ENCODE peak calls at places on chromosomes 2 and 18, in six cellular contexts. I, K, U, L, M and F are unnamed samples.

GRCh38 chr18:60746491-60746890 is 373.9 kb upstream of the MC4R start:
- DNase-seq in I (no peak), K (no peak), U (no peak), L (no peak), M (no peak), F (no peak)

GRCh38 chr2:85741811-85742507 is 11.8 kb upstream of the ATOH8 start:
- DNase-seq in I (no peak), K (no peak), U (no peak), L (peak; percentile 90), M (peak; percentile 95), F (no peak)

GRCh38 chr2:100222844-100223243 is 80.5 kb upstream of the AFF3 start:
- DNase-seq in I (no peak), K (no peak), U (no peak), L (no peak), M (no peak), F (no peak)

GRCh38 chr2:168371273-168371992 is 84.6 kb upstream of the CERS6 start:
- DNase-seq in I (no peak), K (no peak), U (no peak), L (no peak), M (no peak), F (peak; percentile 70)

GRCh38 chr2:88003074-88003755 is 13.1 kb downstream of the RNU2-63P start:
- DNase-seq in I (no peak), K (no peak), U (peak; percentile 73), L (no peak), M (no peak), F (no peak)

GRCh38 chr2:233486778-233487552 is 79.6 kb downstream of the USP40 start:
- DNase-seq in I (no peak), K (peak; percentile 61), U (no peak), L (no peak), M (peak; percentile 70), F (no peak)

GRCh38 chr2:120012363-120012762 is 514 bp upstream of the EPB41L5 start:
- DNase-seq in I (no peak), K (no peak), U (no peak), L (no peak), M (no peak), F (no peak)

GRCh38 chr18:24831091-24831490 is 370.7 kb downstream of the HRH4 start:
- DNase-seq in I (no peak), K (no peak), U (no peak), L (no peak), M (no peak), F (no peak)

GRCh38 chr18:3494245-3494526 is 44.2 kb downstream of the TGIF1 start:
- DNase-seq in I (no peak), K (no peak), U (no peak), L (no peak), M (no peak), F (no peak)

GRCh38 chr2:200616193-200616592 is 30.4 kb downstream of the AOX1 start:
- DNase-seq in I (no peak), K (no peak), U (no peak), L (peak; percentile 51), M (no peak), F (no peak)

GRCh38 chr18:45161850-45162249 is 453.4 kb upstream of the SLC14A2 start:
- DNase-seq in I (no peak), K (no peak), U (no peak), L (no peak), M (no peak), F (peak; percentile 80)

GRCh38 chr2:219073413-219074129 is 12.8 kb upstream of the IHH start:
- DNase-seq in I (peak; percentile 88), K (peak; percentile 26), U (peak; percentile 98), L (no peak), M (peak; percentile 86), F (peak; percentile 68)

GRCh38 chr18:44796505-44797198 is 116.0 kb downstream of the SETBP1 start:
- DNase-seq in I (no peak), K (no peak), U (no peak), L (no peak), M (no peak), F (no peak)

GRCh38 chr2:195687320-195688086 is 30.5 kb downstream of the SLC39A10 start:
- DNase-seq in I (no peak), K (no peak), U (no peak), L (no peak), M (no peak), F (no peak)

GRCh38 chr18:59987102-59987501 is 87.3 kb downstream of the PMAIP1 start:
- DNase-seq in I (no peak), K (no peak), U (no peak), L (no peak), M (no peak), F (no peak)

GRCh38 chr2:163601377-163601776 is 134.4 kb downstream of the FIGN start:
- DNase-seq in I (no peak), K (peak; percentile 75), U (peak; percentile 55), L (no peak), M (no peak), F (no peak)

GRCh38 chr2:238652771-238653157 is 195.1 kb upstream of the TWIST2 start:
- DNase-seq in I (no peak), K (no peak), U (no peak), L (no peak), M (no peak), F (no peak)

GRCh38 chr18:49623571-49623970 is 61.7 kb downstream of the LIPG start:
- DNase-seq in I (no peak), K (no peak), U (no peak), L (no peak), M (no peak), F (no peak)

GRCh38 chr2:189254268-189254883 is 74.8 kb upstream of the COL5A2 start:
- DNase-seq in I (peak; percentile 10), K (no peak), U (no peak), L (peak; percentile 77), M (peak; percentile 81), F (no peak)

GRCh38 chr2:1743396-1744150 is 742 bp downstream of the PXDN start:
- DNase-seq in I (peak; percentile 62), K (no peak), U (peak; percentile 71), L (no peak), M (peak; percentile 77), F (no peak)

GRCh38 chr2:8211384-8211783 is 470.5 kb upstream of the ID2 start:
- DNase-seq in I (no peak), K (no peak), U (no peak), L (no peak), M (no peak), F (no peak)

GRCh38 chr2:175931751-175932295 is 70.2 kb downstream of the LNPK start:
- DNase-seq in I (no peak), K (no peak), U (no peak), L (no peak), M (peak; percentile 51), F (no peak)

DNA sequence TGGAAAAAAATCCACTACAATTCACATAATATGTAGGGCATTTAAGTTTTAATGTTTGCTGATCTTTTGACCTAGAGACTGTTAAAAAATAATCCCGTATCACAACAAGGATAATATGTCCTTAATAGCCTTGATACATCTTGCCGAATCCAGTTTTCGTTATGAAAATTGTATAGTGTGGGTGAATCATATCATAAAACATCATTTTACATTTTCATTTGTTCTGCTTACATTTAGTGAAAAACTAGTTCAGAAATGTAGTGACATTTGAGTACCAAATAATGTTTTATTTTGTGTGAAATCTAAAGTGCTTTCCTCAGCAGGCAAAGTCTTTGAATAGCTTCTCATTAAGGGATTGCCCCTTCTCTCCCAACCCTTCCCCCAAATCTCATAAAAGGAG is 1.9 kb downstream of the AFTPH start:
- DNase-seq in I (no peak), K (no peak), U (no peak), L (no peak), M (no peak), F (no peak)
- H3K4me3 ChIP-seq in I (no peak overlapping the region), K (no peak overlapping the region), U (peak overlapping the region; percentile 94), L (no peak overlapping the region), M (no peak overlapping the region), F (peak overlapping the region; percentile 63)

DNA sequence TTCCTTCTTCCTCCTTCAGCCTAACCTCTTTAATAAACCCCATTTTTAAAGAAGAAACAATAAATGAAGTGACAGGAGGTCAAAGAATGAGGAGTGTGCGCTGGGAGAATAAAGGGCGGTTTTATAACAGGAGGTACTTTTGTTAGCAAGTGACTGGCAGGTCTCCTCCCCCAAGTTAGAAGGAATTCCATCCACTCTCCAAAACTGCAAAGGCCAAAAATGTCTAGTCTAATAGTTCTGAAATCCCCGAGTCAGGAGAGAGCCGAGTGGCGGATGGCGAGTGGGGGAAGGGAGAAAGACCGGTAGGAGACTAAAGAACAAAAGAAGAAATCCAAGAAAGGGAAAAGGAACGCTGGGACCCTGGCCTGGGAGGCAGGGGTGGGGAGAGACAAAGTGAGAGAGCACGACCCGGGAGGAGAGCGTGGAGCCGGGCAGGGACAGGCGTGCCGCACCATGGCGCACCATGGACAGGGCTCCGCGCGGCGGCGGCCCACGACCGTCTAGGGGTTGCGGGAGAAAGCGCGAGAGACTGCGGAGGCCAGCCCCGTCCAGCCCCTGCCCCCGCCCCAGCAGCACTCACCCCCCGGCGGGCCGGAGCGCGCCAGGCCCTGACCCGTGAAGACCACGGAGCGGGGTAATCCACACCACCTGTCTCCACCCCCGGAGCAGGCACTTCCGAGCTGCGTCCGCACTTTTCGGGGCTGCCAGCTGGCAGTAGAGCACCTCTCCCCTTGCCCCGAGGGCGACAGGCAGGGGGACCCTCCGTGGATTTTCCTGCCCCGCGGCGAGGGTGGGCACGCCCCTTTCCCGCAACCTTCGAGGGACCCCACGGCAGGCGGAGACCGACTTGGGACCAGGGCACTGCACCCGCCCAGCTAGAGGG is 1.6 kb downstream of the CDH2 start:
- DNase-seq in I (peak; percentile 91), K (no peak), U (peak; percentile 67), L (peak; percentile 51), M (peak; percentile 58), F (no peak)
- H3K4me3 ChIP-seq in I (peak overlapping the region; percentile 91), K (peak overlapping the region; percentile 79), U (peak overlapping the region; percentile 49), L (peak overlapping the region; percentile 81), M (peak overlapping the region; percentile 68), F (no peak overlapping the region)

GRCh38 chr2:110116033-110116710 is 550 bp upstream of the MALL start:
- DNase-seq in I (peak; percentile 51), K (no peak), U (peak; percentile 72), L (peak; percentile 79), M (peak; percentile 90), F (no peak)

GRCh38 chr2:110114007-110114591 is 1.5 kb downstream of the MALL start:
- DNase-seq in I (no peak), K (no peak), U (peak; percentile 4), L (no peak), M (no peak), F (no peak)

GRCh38 chr2:110120171-110121051 is 4.8 kb upstream of the MALL start:
- DNase-seq in I (peak; percentile 85), K (no peak), U (no peak), L (no peak), M (peak; percentile 46), F (no peak)

GRCh38 chr2:110115291-110116032 is at the start of gene MALL:
- DNase-seq in I (peak; percentile 55), K (no peak), U (peak; percentile 56), L (no peak), M (peak; percentile 45), F (no peak)

DNA sequence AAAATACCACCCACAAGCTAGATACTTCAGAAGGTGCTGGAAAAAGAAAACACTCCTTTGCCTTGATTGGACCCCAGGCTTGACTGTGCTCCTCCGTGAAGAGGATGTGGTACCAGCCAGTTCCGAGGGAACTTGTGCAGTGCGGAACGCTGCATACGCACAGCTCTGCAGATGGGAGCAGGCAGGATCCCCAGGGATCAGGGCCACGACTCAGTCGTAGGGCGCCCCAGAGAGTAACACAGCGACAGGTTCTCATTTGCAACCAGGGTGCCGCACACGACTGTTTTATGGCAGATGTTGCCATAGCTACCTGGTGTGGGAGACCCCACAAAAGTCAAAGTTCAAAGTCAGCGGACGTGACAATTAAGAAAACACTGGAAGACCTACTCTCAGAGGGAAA is 821 bp downstream of the MALL start:
- DNase-seq in I (no peak), K (no peak), U (no peak), L (no peak), M (no peak), F (no peak)
- H3K4me3 ChIP-seq in I (no peak overlapping the region), K (peak overlapping the region; percentile 72), U (peak overlapping the region; percentile 70), L (no peak overlapping the region), M (no peak overlapping the region), F (no peak overlapping the region)

GRCh38 chr2:222844323-222844722 is 16.5 kb upstream of the ACSL3 start:
- DNase-seq in I (no peak), K (no peak), U (no peak), L (no peak), M (peak; percentile 88), F (no peak)
- H3K4me3 ChIP-seq in I (no peak overlapping the region), K (no peak overlapping the region), U (no peak overlapping the region), L (no peak overlapping the region), M (no peak overlapping the region), F (no peak overlapping the region)